ENCODE peak calls at places on chromosomes 4 and X, in four cellular contexts. S is K562, T is AG09319, C is psoas muscle. B is an unnamed sample.

GRCh38 chr4:128649575-128650205 is 159.8 kb upstream of the JADE1 start:
- DNase-seq in S (no peak), T (no peak), C (no peak), B (no peak)

GRCh38 chr4:94690851-94691254 is 66.9 kb upstream of the BMPR1B start:
- DNase-seq in T (no peak), S (no peak), C (no peak), B (no peak)

GRCh38 chrX:38206542-38206941 is 14.1 kb downstream of the SRPX start:
- DNase-seq in S (no peak), C (no peak), T (no peak), B (no peak)

GRCh38 chr4:160182727-160183126 is 1079.8 kb downstream of the RAPGEF2 start:
- DNase-seq in S (no peak), T (no peak), C (no peak), B (no peak)

GRCh38 chrX:90617710-90618325 is 696.1 kb downstream of the TGIF2LX start:
- DNase-seq in T (no peak), C (no peak), S (no peak), B (no peak)

GRCh38 chr4:69707807-69708206 is 52.6 kb downstream of the SULT1B1 start:
- DNase-seq in T (no peak), S (no peak), C (no peak), B (no peak)

GRCh38 chrX:115023139-115023538 is 5.7 kb upstream of the IL13RA2 start:
- DNase-seq in T (peak; percentile 24), C (no peak), S (peak; percentile 6), B (no peak)

GRCh38 chr4:129254126-129254525 is 158.2 kb downstream of the C4orf33 start:
- DNase-seq in T (no peak), C (no peak), S (no peak), B (no peak)

GRCh38 chr4:152243890-152244595 is 291.8 kb downstream of the FBXW7 start:
- DNase-seq in C (no peak), S (no peak), T (no peak), B (no peak)

GRCh38 chr4:110371016-110371795 is 104.7 kb upstream of the ENPEP start:
- DNase-seq in T (no peak), S (no peak), C (no peak), B (no peak)

GRCh38 chr4:125316781-125317525 is 2.2 kb downstream of the FAT4 start:
- DNase-seq in T (no peak), C (peak; percentile 76), S (no peak), B (peak; percentile 23)

GRCh38 chr4:151771664-151772063 is 10.9 kb upstream of the GATB start:
- DNase-seq in S (no peak), C (no peak), T (no peak), B (no peak)

GRCh38 chrX:355329-356050 is 31.2 kb downstream of the PPP2R3B start:
- DNase-seq in C (peak; percentile 14), T (no peak), S (no peak), B (no peak)

GRCh38 chrX:19344661-19345060 is 934 bp downstream of the PDHA1 start:
- DNase-seq in S (no peak), T (no peak), C (no peak), B (no peak)

GRCh38 chrX:146614693-146615524 is 194.7 kb upstream of the CXorf51B start:
- DNase-seq in C (no peak), S (no peak), T (no peak), B (no peak)

GRCh38 chr4:176320976-176321361 is 1.2 kb downstream of the SPCS3 start:
- DNase-seq in C (no peak), T (no peak), S (peak; percentile 20), B (no peak)

GRCh38 chrX:31423575-31424284 is 351.9 kb upstream of the FTHL17 start:
- DNase-seq in C (no peak), S (peak; percentile 9), T (peak; percentile 31), B (no peak)

GRCh38 chrX:102637561-102637960 is 13.7 kb upstream of the GPRASP1 start:
- DNase-seq in C (no peak), T (no peak), S (no peak), B (no peak)

GRCh38 chrX:119501511-119502148 is 33.4 kb downstream of the SLC25A5 start:
- DNase-seq in T (no peak), C (no peak), S (no peak), B (no peak)

GRCh38 chrX:101348452-101349222 is at the start of gene TIMM8A:
- DNase-seq in C (peak; percentile 90), S (peak; percentile 87), T (peak; percentile 12), B (peak; percentile 87)

GRCh38 chr4:1407657-1408333 is 1.6 kb upstream of the NKX1-1 start:
- DNase-seq in S (no peak), T (no peak), C (no peak), B (no peak)

GRCh38 chr4:180770265-180770664 is 1472.9 kb upstream of the TENM3 start:
- DNase-seq in T (no peak), S (no peak), C (no peak), B (no peak)

GRCh38 chr4:162458051-162458450 is 294.3 kb upstream of the FSTL5 start:
- DNase-seq in S (no peak), C (no peak), T (no peak), B (no peak)

GRCh38 chr4:47945930-47946726 is 31.7 kb upstream of the NFXL1 start:
- DNase-seq in S (no peak), T (no peak), C (no peak), B (no peak)

GRCh38 chrX:65596270-65596669 is 61.7 kb upstream of the LAS1L start:
- DNase-seq in S (peak; percentile 24), T (no peak), C (no peak), B (peak; percentile 33)

GRCh38 chrX:65598559-65599147 is 64.1 kb upstream of the LAS1L start:
- DNase-seq in T (no peak), C (no peak), S (no peak), B (no peak)

GRCh38 chrX:65600106-65600505 is 65.5 kb upstream of the LAS1L start:
- DNase-seq in C (no peak), S (no peak), T (no peak), B (no peak)

GRCh38 chrX:65601126-65601525 is 66.3 kb upstream of the MSN start:
- DNase-seq in T (no peak), S (no peak), C (no peak), B (no peak)

DNA sequence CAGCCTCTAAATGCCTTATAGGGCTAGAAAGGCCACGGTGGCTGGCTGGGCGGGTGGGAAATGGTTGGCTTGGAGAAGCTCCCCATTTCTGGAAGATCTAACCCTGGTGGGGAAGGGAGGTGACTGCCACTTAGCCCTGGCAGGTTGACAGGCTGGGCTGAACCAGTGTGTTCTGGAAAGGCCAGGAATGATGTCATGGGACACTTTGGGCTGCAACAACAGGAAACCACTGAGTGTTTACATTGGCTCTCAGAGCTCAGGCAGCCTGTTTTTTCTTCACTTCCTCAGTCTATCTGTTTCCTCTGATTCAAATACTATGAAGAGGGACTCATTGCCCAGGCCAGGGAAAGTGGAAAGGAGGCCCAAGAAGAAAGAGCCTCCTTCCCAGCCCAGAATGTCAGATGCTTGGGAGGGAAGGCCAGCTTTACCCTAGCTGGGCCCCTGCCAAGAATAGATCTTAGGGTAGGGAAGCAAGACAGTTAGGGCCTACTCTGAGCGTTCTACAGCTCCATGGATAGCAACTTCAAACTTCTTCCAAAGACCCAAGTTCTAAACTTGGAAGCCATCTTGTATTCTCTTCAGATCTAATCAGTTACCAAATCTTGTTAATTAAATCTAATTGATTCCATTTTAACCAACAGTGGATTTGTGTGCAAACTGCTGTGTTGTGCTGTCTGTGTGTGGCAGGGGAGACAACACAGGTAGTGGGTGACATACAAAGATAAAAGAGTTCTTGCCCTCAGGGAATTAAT is 65.7 kb upstream of the MSN start:
- DNase-seq in S (no peak), T (peak; percentile 67), C (peak; percentile 88), B (no peak)
- TF ChIP-seq CTCF in S (no peak), T (no peak), C (no peak), B (no peak)

DNA sequence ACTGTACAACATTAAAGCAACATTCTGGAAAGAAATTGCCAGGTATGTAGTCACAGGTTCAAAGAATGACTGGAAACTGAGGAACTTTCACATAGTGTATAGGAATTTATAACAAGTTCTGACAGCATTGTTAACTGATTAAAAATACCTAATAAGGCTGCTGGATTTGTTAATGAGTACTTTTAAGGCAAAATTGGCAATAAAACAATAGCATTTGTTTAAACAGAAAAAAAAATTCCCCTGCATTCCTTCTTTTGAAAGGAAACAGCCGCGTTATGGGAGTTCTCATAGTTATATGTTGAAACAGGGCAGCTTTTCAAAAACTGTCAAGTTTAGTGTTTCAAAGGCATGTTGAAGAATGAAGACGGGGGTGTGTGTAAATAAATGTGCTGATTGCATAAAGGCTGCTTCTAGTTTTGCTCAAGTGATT is 282.5 kb upstream of the FAT1 start:
- DNase-seq in C (no peak), S (no peak), T (peak; percentile 1), B (no peak)
- TF ChIP-seq CTCF in C (no peak), S (no peak), T (no peak), B (no peak)

GRCh38 chr4:119313237-119313636 is 8.7 kb downstream of the FABP2 start:
- DNase-seq in T (no peak), C (no peak), S (no peak), B (no peak)

GRCh38 chr4:119315036-119315435 is 6.9 kb downstream of the FABP2 start:
- DNase-seq in S (no peak), T (no peak), C (no peak), B (no peak)

GRCh38 chr4:119310826-119311225 is 11.1 kb downstream of the FABP2 start:
- DNase-seq in S (no peak), T (no peak), C (no peak), B (no peak)

GRCh38 chr4:119317996-119318395 is 3.9 kb downstream of the FABP2 start:
- DNase-seq in T (no peak), S (no peak), C (no peak), B (no peak)

GRCh38 chr4:119314356-119314755 is 7.6 kb downstream of the FABP2 start:
- DNase-seq in C (no peak), S (no peak), T (peak; percentile 16), B (peak; percentile 7)
- TF ChIP-seq CTCF in C (peak; percentile 48), S (peak; percentile 44), T (peak; percentile 61), B (peak; percentile 36)

GRCh38 chrX:111100191-111100590 is 4.2 kb downstream of the PAK3 start:
- DNase-seq in T (no peak), C (no peak), S (peak; percentile 62), B (peak; percentile 57)
- TF ChIP-seq CTCF in T (peak; percentile 47), C (no peak), S (peak; percentile 58), B (no peak)

GRCh38 chrX:128518508-128518907 is 466.3 kb upstream of the ACTRT1 start:
- DNase-seq in C (no peak), T (no peak), S (no peak), B (no peak)
- TF ChIP-seq CTCF in C (no peak), T (no peak), S (no peak), B (no peak)

DNA sequence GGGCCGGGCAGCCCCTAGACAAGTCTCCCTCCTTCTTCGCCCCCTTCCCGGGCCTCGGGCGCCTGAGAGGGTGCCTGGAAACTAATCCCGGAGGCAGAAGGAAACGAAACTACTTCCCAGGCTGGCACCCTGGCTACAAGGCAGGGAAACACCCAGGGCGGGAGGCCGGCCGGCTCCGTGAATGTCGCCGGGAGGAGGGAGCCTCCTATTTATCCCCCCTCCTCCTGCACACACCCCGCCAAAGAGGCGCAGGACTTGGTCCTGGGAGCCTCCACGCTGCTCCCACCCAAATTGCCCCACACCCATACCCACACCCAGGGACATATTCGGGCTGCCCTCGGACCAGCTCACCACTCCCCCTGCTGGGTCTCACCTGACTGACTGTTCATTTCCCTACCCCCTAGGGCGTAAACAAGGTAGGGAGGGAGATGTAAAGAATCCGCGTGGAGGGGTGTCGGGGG is at the start of gene BTC:
- DNase-seq in C (peak; percentile 47), S (peak; percentile 11), T (no peak), B (peak; percentile 11)
- TF ChIP-seq CTCF in C (no peak), S (peak; percentile 46), T (peak; percentile 31), B (no peak)

GRCh38 chr4:81470456-81471327 is 1.0 kb downstream of the RASGEF1B start:
- DNase-seq in S (no peak), C (peak; percentile 67), T (no peak), B (peak; percentile 21)
- TF ChIP-seq CTCF in S (no peak), C (no peak), T (no peak), B (no peak)

GRCh38 chrX:33741807-33742206 is 390.3 kb downstream of the FAM47A start:
- DNase-seq in T (no peak), S (no peak), C (no peak), B (no peak)
- TF ChIP-seq CTCF in T (no peak), S (no peak), C (no peak), B (no peak)

B was measured in GM13976.